ENCODE peak calls at places on chromosomes 3 and 15, in five cellular contexts. J, H, L, O and X are unnamed samples.
A peak's percentile ranks its signal among the peaks of the same experiment; 100 is the strongest.

GRCh38 chr3:160577093-160577492 is 11.7 kb upstream of the KPNA4 start:
- DNase-seq in J (no peak), H (no peak), L (no peak), O (no peak), X (no peak)

GRCh38 chr3:8851703-8852102 is 82.3 kb upstream of the OXTR start:
- DNase-seq in J (no peak), H (no peak), L (no peak), O (peak; percentile 19), X (no peak)

GRCh38 chr3:27422617-27423016 is 53.4 kb upstream of the NEK10 start:
- DNase-seq in J (no peak), H (no peak), L (no peak), O (no peak), X (no peak)

GRCh38 chr3:61172684-61173083 is 78.6 kb downstream of the FHIT start:
- DNase-seq in J (no peak), H (no peak), L (no peak), O (peak; percentile 6), X (no peak)

GRCh38 chr3:161818106-161818505 is 321.5 kb downstream of the OTOL1 start:
- DNase-seq in J (no peak), H (no peak), L (no peak), O (no peak), X (no peak)

GRCh38 chr15:60729850-60730458 is 251.0 kb upstream of the ICE2 start:
- DNase-seq in J (no peak), H (no peak), L (no peak), O (no peak), X (no peak)

GRCh38 chr15:47551079-47551478 is 166.2 kb upstream of the SEMA6D start:
- DNase-seq in J (no peak), H (no peak), L (no peak), O (no peak), X (no peak)

GRCh38 chr15:57549935-57550334 is 41.8 kb upstream of the MYZAP start:
- DNase-seq in J (no peak), H (no peak), L (no peak), O (no peak), X (no peak)

GRCh38 chr3:14285526-14285925 is 106.9 kb downstream of the LSM3 start:
- DNase-seq in J (no peak), H (no peak), L (no peak), O (no peak), X (no peak)

GRCh38 chr15:57551717-57552677 is 39.7 kb upstream of the MYZAP start:
- DNase-seq in J (no peak), H (no peak), L (no peak), O (peak; percentile 52), X (no peak)

GRCh38 chr15:68207176-68207935 is 2.2 kb upstream of the CALML4 start:
- DNase-seq in J (no peak), H (no peak), L (no peak), O (no peak), X (no peak)

GRCh38 chr15:65038428-65038827 is 6.8 kb upstream of the SLC51B start:
- DNase-seq in J (no peak), H (no peak), L (no peak), O (no peak), X (no peak)

GRCh38 chr3:14150078-14150477 is 25.2 kb downstream of the TMEM43 start:
- DNase-seq in J (no peak), H (no peak), L (no peak), O (no peak), X (no peak)

GRCh38 chr3:3196148-3196861 is 16.8 kb upstream of the CRBN start:
- DNase-seq in J (peak; percentile 48), H (peak; percentile 6), L (no peak), O (no peak), X (peak; percentile 13)

DNA sequence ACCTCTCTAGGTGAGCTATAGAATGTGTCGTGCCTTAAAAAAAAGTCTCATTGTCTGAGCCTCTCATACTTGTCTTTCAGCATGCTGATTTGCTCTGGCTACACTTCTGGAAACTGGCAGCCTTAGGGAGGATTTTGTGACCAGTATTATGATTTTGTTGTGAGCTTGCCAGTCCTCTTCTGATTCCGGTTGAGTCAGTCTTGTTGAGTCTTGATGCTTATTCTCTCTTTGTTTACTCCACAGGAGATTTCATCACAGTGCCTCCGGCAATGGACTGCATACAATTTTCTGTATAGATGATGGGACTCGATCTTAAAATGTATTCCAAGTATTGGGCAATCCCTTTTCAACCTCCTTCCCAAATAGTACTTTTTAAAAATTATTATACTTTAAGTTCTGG is 234.8 kb upstream of the KBTBD8 start:
- DNase-seq in J (no peak), H (no peak), L (no peak), O (no peak), X (no peak)
- TF ChIP-seq POLR2AphosphoS5 in J (no peak), H (no peak), L (no peak), O (no peak), X (no peak)

GRCh38 chr15:42111924-42112323 is 17.6 kb upstream of the PLA2G4D start:
- DNase-seq in J (no peak), H (no peak), L (no peak), O (no peak), X (peak; percentile 79)
- TF ChIP-seq GABPA in J (no peak), H (no peak), L (no peak), O (no peak), X (peak; percentile 57)

GRCh38 chr15:38029741-38030140 is 95.3 kb downstream of the TMCO5A start:
- DNase-seq in J (no peak), H (no peak), L (no peak), O (no peak), X (no peak)
- TF ChIP-seq REST in J (no peak), H (no peak), L (no peak), O (no peak), X (no peak)

DNA sequence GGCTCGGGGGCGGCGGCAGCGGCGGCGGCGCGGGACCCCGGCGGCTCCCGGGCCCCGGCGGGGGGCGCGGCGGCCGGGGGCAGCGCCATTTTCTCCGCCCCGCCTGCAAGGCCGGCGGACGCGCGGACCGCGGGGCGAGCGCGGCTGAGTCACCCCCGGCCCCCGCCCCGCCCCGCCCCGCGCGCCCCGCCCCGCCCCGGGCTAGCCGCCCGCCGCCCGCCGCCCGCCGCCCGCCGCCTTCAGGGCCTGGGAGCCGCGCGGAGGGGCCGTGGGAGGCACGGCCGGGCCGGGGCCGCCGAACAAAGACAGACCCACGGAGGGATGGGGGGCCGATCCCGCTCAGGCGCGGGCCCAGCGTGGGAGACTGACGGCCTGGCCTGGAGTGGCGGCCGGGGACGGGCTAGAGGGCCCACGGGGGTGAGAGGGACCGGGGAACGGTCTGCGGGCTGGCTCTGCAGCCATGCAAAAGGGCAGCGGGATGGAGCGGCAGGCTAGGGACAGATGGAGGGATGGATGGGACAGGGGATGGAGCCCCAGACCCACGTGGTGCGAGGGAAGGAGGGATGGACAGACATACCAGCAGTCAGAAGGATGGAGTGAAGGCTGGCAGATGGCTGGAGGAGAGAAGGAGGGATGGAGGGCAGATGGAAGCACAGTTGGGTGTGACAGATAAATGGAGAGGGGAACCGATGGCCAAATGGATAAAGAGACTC is at the start of gene EIF4E3:
- DNase-seq in J (peak; percentile 83), H (peak; percentile 93), L (no peak), O (no peak), X (no peak)
- TF ChIP-seq POLR2AphosphoS5 in J (no peak), H (no peak), L (no peak), O (no peak), X (no peak)

GRCh38 chr3:171760475-171760874 is 49.8 kb downstream of the PLD1 start:
- DNase-seq in J (no peak), H (no peak), L (no peak), O (no peak), X (no peak)
- TF ChIP-seq GABPA in J (no peak), H (no peak), L (no peak), O (no peak), X (no peak)

GRCh38 chr3:135576786-135577185 is 388.7 kb upstream of the PPP2R3A start:
- DNase-seq in J (no peak), H (no peak), L (no peak), O (no peak), X (no peak)
- TF ChIP-seq REST in J (no peak), H (no peak), L (no peak), O (no peak), X (no peak)

GRCh38 chr3:113659996-113660395 is 36.4 kb downstream of the USF3 start:
- DNase-seq in J (no peak), H (no peak), L (no peak), O (no peak), X (no peak)

GRCh38 chr3:113658107-113658506 is 38.3 kb downstream of the USF3 start:
- DNase-seq in J (no peak), H (no peak), L (no peak), O (no peak), X (no peak)

GRCh38 chr3:113660901-113661300 is 35.5 kb downstream of the USF3 start:
- DNase-seq in J (no peak), H (no peak), L (no peak), O (no peak), X (no peak)

GRCh38 chr3:113660458-113660857 is 36.0 kb downstream of the USF3 start:
- DNase-seq in J (no peak), H (no peak), L (no peak), O (no peak), X (no peak)

DNA sequence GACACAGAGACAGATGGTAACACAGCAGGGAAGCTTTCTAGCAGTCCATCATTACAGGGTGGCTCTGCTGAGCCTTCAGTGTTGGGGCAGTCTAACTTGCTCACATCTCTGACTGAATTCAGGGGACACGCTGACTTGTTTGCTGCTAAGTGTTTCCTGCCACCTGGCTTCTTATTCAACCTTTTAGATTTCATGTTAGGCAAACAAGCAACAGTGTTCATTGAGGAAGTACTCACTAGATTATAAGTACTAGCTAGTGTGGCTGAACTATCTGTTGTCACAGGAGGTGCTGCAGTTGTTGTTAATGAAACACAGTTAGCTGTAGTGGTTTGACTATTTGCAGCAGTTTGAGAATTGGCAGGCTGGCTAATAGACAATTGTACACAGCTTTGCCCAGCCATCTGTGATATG is 37.3 kb downstream of the USF3 start:
- DNase-seq in J (no peak), H (no peak), L (no peak), O (no peak), X (no peak)
- TF ChIP-seq POLR2AphosphoS5 in J (no peak), H (no peak), L (no peak), O (no peak), X (no peak)

GRCh38 chr3:53804697-53805462 is 41.3 kb downstream of the CHDH start:
- DNase-seq in J (no peak), H (peak; percentile 40), L (no peak), O (no peak), X (no peak)
- TF ChIP-seq GABPA in J (no peak), H (no peak), L (no peak), O (no peak), X (no peak)

GRCh38 chr15:22788004-22788403 is 1.6 kb downstream of the NIPA1 start:
- DNase-seq in J (no peak), H (no peak), L (no peak), O (no peak), X (no peak)

GRCh38 chr15:22786868-22787698 is 639 bp downstream of the NIPA1 start:
- DNase-seq in J (peak; percentile 34), H (peak; percentile 66), L (no peak), O (peak; percentile 10), X (no peak)
- TF ChIP-seq REST in J (no peak), H (no peak), L (no peak), O (no peak), X (no peak)

GRCh38 chr15:90161946-90162345 is 39.2 kb upstream of the SEMA4B start:
- DNase-seq in J (no peak), H (no peak), L (peak; percentile 83), O (no peak), X (peak; percentile 47)
- TF ChIP-seq POLR2AphosphoS5 in J (no peak), H (no peak), L (no peak), O (no peak), X (no peak)